ENCODE peak calls at places on chromosomes 13 and 19, in ten cellular contexts. R is CD8-positive, alpha-beta memory T cell; C is body of pancreas; S is fibroblast of the aortic adventitia; L is tibial nerve; A is fibroblast of lung; M is cardiac muscle cell; P is brain microvascular endothelial cell; U is Panc1; X is lower lobe of right lung. F is an unnamed sample.

GRCh38 chr19:53102186-53102585 is 1.0 kb downstream of the ZNF160 start:
- DNase-seq in A (no peak), S (peak; percentile 3), R (no peak), P (no peak), M (no peak), X (no peak), U (no peak), L (no peak), C (no peak), F (no peak)

GRCh38 chr13:111202745-111203144 is 87.6 kb downstream of the ARHGEF7 start:
- DNase-seq in U (no peak), P (peak; percentile 96), A (peak; percentile 82), M (no peak), R (no peak), X (no peak), C (no peak), S (peak; percentile 97), L (no peak), F (peak; percentile 84)

GRCh38 chr19:5445667-5446066 is 9.6 kb upstream of the ZNRF4 start:
- DNase-seq in M (no peak), P (no peak), A (no peak), U (no peak), X (no peak), L (no peak), S (no peak), R (no peak), C (no peak), F (no peak)

GRCh38 chr13:20359335-20359734 is 127.2 kb upstream of the GJB6 start:
- DNase-seq in A (peak; percentile 98), U (peak; percentile 64), S (peak; percentile 94), P (peak; percentile 94), R (no peak), C (no peak), X (no peak), L (no peak), M (no peak), F (peak; percentile 97)

GRCh38 chr19:35045667-35046300 is 4.3 kb downstream of the HPN start:
- DNase-seq in M (no peak), X (no peak), S (no peak), P (peak; percentile 42), R (no peak), C (no peak), L (no peak), A (peak; percentile 26), U (no peak), F (no peak)

GRCh38 chr13:67238277-67238859 is 8.2 kb upstream of the PCDH9 start:
- DNase-seq in X (no peak), U (no peak), M (peak; percentile 26), S (peak; percentile 67), C (no peak), L (no peak), P (no peak), R (no peak), A (peak; percentile 58), F (no peak)

GRCh38 chr13:94703721-94704314 is 8.5 kb downstream of the SOX21 start:
- DNase-seq in M (no peak), U (no peak), C (no peak), R (no peak), P (no peak), S (no peak), X (no peak), L (no peak), A (no peak), F (no peak)

GRCh38 chr19:12095111-12095790 is 30.7 kb downstream of the ZNF844 start:
- DNase-seq in M (no peak), A (peak; percentile 70), U (no peak), R (no peak), S (peak; percentile 12), L (no peak), C (no peak), X (no peak), P (no peak), F (peak; percentile 8)

GRCh38 chr13:36858285-36858684 is 39.3 kb downstream of the RFXAP start:
- DNase-seq in S (peak; percentile 75), U (peak; percentile 12), X (no peak), L (no peak), P (no peak), C (no peak), R (no peak), M (peak; percentile 80), A (peak; percentile 63), F (no peak)

GRCh38 chr19:27971071-27971470 is 1241.9 kb downstream of the UQCRFS1 start:
- DNase-seq in X (no peak), S (peak; percentile 28), M (peak; percentile 32), A (no peak), R (no peak), U (no peak), P (peak; percentile 63), L (no peak), C (no peak), F (peak; percentile 14)

GRCh38 chr13:101941095-101941777 is 460.6 kb downstream of the FGF14 start:
- DNase-seq in X (no peak), R (no peak), A (peak; percentile 46), C (no peak), U (no peak), P (peak; percentile 11), L (no peak), M (peak; percentile 2), S (no peak), F (no peak)

GRCh38 chr19:34662919-34663318 is 14.0 kb downstream of the SCGB2B2 start:
- DNase-seq in X (no peak), A (no peak), L (no peak), C (peak; percentile 38), P (no peak), M (no peak), U (no peak), S (no peak), R (peak; percentile 37), F (no peak)

GRCh38 chr19:47161876-47162489 is 31.3 kb downstream of the SAE1 start:
- DNase-seq in U (no peak), A (peak; percentile 37), X (no peak), M (no peak), R (no peak), L (no peak), S (peak; percentile 39), P (no peak), C (no peak), F (no peak)

GRCh38 chr19:14375055-14375581 is 6.1 kb upstream of the ADGRE5 start:
- DNase-seq in A (no peak), P (no peak), U (no peak), S (no peak), C (no peak), M (no peak), R (peak; percentile 95), X (peak; percentile 81), L (no peak), F (no peak)

GRCh38 chr13:77328819-77329132 is 1.9 kb upstream of the MYCBP2 start:
- DNase-seq in A (no peak), L (no peak), C (no peak), U (no peak), M (no peak), P (no peak), S (no peak), R (no peak), X (no peak), F (no peak)

GRCh38 chr19:39052243-39052746 is 19.9 kb upstream of the FBXO27 start:
- DNase-seq in A (peak; percentile 60), X (peak; percentile 81), P (peak; percentile 47), M (peak; percentile 71), C (peak; percentile 59), L (peak; percentile 29), U (peak; percentile 90), R (peak; percentile 59), S (peak; percentile 65), F (no peak)

GRCh38 chr19:52991021-52991420 is 22.7 kb upstream of the ERVV-1 start:
- DNase-seq in A (no peak), M (no peak), L (no peak), U (peak; percentile 52), R (no peak), S (no peak), X (no peak), C (no peak), P (peak; percentile 20), F (no peak)

GRCh38 chr19:50794074-50794777 is 4.0 kb downstream of the ACP4 start:
- DNase-seq in S (no peak), U (no peak), X (no peak), P (no peak), A (no peak), M (no peak), L (no peak), R (no peak), C (peak; percentile 52), F (no peak)

GRCh38 chr13:23563085-23563484 is 7.1 kb upstream of the TNFRSF19 start:
- DNase-seq in R (no peak), L (no peak), M (no peak), X (no peak), S (no peak), P (no peak), C (no peak), A (no peak), U (no peak), F (no peak)
- H3K4me3 ChIP-seq in R (no peak overlapping the region), L (no peak overlapping the region), M (no peak overlapping the region), X (no peak overlapping the region), S (no peak overlapping the region), P (no peak overlapping the region), C (no peak overlapping the region), A (no peak overlapping the region), U (no peak overlapping the region), F (no peak overlapping the region)

GRCh38 chr13:99931462-99931861 is 40.1 kb downstream of the ZIC5 start:
- DNase-seq in L (no peak), X (no peak), C (no peak), U (no peak), R (no peak), S (no peak), P (no peak), A (no peak), M (no peak), F (no peak)
- H3K4me3 ChIP-seq in L (no peak overlapping the region), X (no peak overlapping the region), C (no peak overlapping the region), U (no peak overlapping the region), R (no peak overlapping the region), S (no peak overlapping the region), P (no peak overlapping the region), A (no peak overlapping the region), M (no peak overlapping the region), F (no peak overlapping the region)

GRCh38 chr13:113322890-113323651 is 26.0 kb downstream of the LAMP1 start:
- DNase-seq in X (no peak), S (no peak), A (no peak), P (no peak), R (no peak), L (no peak), M (peak; percentile 41), U (no peak), C (no peak), F (no peak)
- H3K4me3 ChIP-seq in X (no peak overlapping the region), S (no peak overlapping the region), A (no peak overlapping the region), P (no peak overlapping the region), R (no peak overlapping the region), L (no peak overlapping the region), M (no peak overlapping the region), U (no peak overlapping the region), C (no peak overlapping the region), F (no peak overlapping the region)

DNA sequence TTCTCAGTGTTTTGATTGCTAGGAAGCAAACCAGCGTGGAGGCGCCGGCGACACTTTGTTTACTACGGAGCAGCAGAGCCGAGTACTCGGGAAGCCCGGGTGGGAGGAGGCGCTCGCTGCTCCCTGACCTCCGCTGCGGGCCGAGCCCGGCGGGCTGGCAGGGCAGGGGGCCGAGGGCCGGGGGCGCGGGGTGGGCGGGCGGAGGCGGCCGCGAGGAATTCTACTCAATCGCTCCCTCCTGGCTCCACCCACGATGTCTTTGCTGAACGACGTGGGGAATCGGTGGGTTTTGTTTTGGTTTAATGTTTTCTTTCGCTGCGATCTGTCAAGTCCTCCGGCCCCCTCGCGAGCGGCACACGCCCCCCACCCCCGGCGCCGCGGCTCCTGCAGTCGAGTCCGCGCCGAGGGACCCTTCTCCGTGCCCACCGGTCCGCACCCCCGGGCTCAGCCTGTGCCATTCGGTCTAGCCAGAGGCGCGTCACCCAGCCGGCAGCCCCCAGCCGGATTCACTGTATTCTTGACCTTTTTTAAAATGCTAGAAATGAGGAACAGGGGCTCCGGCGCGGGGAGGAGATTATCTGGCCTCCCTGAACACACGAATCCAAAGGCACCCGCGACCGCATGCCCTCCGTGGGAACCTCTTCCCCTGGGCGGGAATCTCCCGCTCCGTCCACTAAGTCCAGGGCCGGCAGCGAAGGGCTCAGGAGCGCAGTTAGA is 622 bp upstream of the FOXO1 start:
- DNase-seq in A (no peak), C (peak; percentile 52), S (no peak), P (no peak), U (no peak), L (peak; percentile 24), X (peak; percentile 87), R (no peak), M (peak; percentile 86), F (no peak)
- H3K4me3 ChIP-seq in A (peak overlapping the region; percentile 60), C (peak overlapping the region; percentile 37), S (peak overlapping the region; percentile 72), P (peak overlapping the region; percentile 60), U (peak overlapping the region; percentile 55), L (peak overlapping the region; percentile 78), X (peak overlapping the region; percentile 98), R (peak overlapping the region; percentile 74), M (peak overlapping the region; percentile 93), F (peak overlapping the region; percentile 65)

F was measured in skeletal muscle cell.